ENCODE peak calls at places on chromosome 11, in eight cellular contexts. U is AG09309, G is left lung, F is pancreas, J is K562, K is fibroblast of mammary gland, L is fibroblast of villous mesenchyme, M is A549. R is an unnamed sample.

GRCh38 chr11:726278-726915 is 20.4 kb downstream of the EPS8L2 start:
- DNase-seq in G (peak; percentile 93), M (no peak), J (peak; percentile 95), F (peak; percentile 81), K (peak; percentile 51), L (peak; percentile 20), U (no peak), R (no peak)

GRCh38 chr11:111733655-111734088 is 32.5 kb downstream of the PPP2R1B start:
- DNase-seq in M (no peak), L (no peak), G (no peak), U (no peak), J (no peak), F (no peak), K (no peak), R (no peak)

GRCh38 chr11:122399375-122399774 is 256.1 kb upstream of the UBASH3B start:
- DNase-seq in J (no peak), M (no peak), F (no peak), U (no peak), K (no peak), L (no peak), G (no peak), R (no peak)

GRCh38 chr11:2989551-2989950 is 2.6 kb downstream of the NAP1L4 start:
- DNase-seq in K (no peak), L (no peak), G (no peak), F (no peak), J (no peak), M (no peak), U (no peak), R (no peak)

GRCh38 chr11:1881442-1882264 is 10.0 kb downstream of the PRR33 start:
- DNase-seq in J (no peak), L (peak; percentile 39), F (no peak), K (peak; percentile 35), U (no peak), G (peak; percentile 84), M (no peak), R (no peak)

GRCh38 chr11:36818410-36818809 is 220.4 kb upstream of the RAG2 start:
- DNase-seq in U (no peak), L (no peak), F (no peak), J (no peak), M (peak; percentile 37), K (no peak), G (no peak), R (no peak)

GRCh38 chr11:67082071-67082791 is 25.6 kb downstream of the RHOD start:
- DNase-seq in U (no peak), F (no peak), K (peak; percentile 12), M (no peak), L (peak; percentile 14), G (no peak), J (peak; percentile 69), R (peak; percentile 11)

GRCh38 chr11:68854273-68854958 is 12.7 kb upstream of the CPT1A start:
- DNase-seq in F (no peak), L (no peak), U (no peak), M (no peak), G (no peak), J (no peak), K (no peak), R (no peak)

GRCh38 chr11:119093951-119094815 is 7.5 kb downstream of the DPAGT1 start:
- DNase-seq in U (no peak), M (no peak), F (no peak), J (peak; percentile 6), K (peak; percentile 21), G (peak; percentile 84), L (peak; percentile 55), R (peak; percentile 45)

GRCh38 chr11:32838505-32839274 is 9.0 kb downstream of the PRRG4 start:
- DNase-seq in L (peak; percentile 24), J (no peak), G (no peak), F (no peak), K (peak; percentile 8), M (peak; percentile 13), U (no peak), R (peak; percentile 33)

GRCh38 chr11:34564406-34564805 is 50.8 kb upstream of the ELF5 start:
- DNase-seq in L (no peak), G (no peak), K (no peak), J (no peak), U (no peak), F (no peak), M (no peak), R (peak; percentile 11)

GRCh38 chr11:30392221-30392784 is 69.4 kb downstream of the ARL14EP start:
- DNase-seq in L (no peak), M (no peak), K (no peak), F (no peak), J (no peak), U (no peak), G (no peak), R (peak; percentile 1)

GRCh38 chr11:73228268-73229134 is 10.4 kb downstream of the P2RY2 start:
- DNase-seq in J (no peak), G (no peak), K (no peak), U (no peak), L (no peak), F (no peak), M (no peak), R (no peak)

GRCh38 chr11:36048496-36049247 is 104.8 kb downstream of the LDLRAD3 start:
- DNase-seq in M (no peak), L (peak; percentile 44), U (no peak), F (no peak), J (no peak), K (no peak), G (no peak), R (no peak)

GRCh38 chr11:109071712-109072524 is 350.1 kb upstream of the C11orf87 start:
- DNase-seq in G (no peak), M (no peak), L (peak; percentile 26), K (peak; percentile 84), U (peak; percentile 44), F (no peak), J (no peak), R (peak; percentile 95)

GRCh38 chr11:90542092-90542491 is 319.2 kb upstream of the CHORDC1 start:
- DNase-seq in G (no peak), F (no peak), J (no peak), U (no peak), K (no peak), L (no peak), M (no peak), R (no peak)

GRCh38 chr11:72676874-72677341 is 2.7 kb upstream of the PDE2A start:
- DNase-seq in J (peak; percentile 96), U (no peak), F (peak; percentile 63), M (peak; percentile 32), G (peak; percentile 90), K (peak; percentile 8), L (peak; percentile 49), R (peak; percentile 48)

GRCh38 chr11:93285430-93285829 is 45.1 kb upstream of the DEUP1 start:
- DNase-seq in L (no peak), G (no peak), K (no peak), U (no peak), F (no peak), J (no peak), M (no peak), R (no peak)

GRCh38 chr11:112511906-112512305 is 251.2 kb upstream of the PLET1 start:
- DNase-seq in M (no peak), L (no peak), G (no peak), F (no peak), J (no peak), K (no peak), U (no peak), R (no peak)

GRCh38 chr11:37503411-37504065 is 905.5 kb upstream of the RAG2 start:
- DNase-seq in U (no peak), F (no peak), L (no peak), M (no peak), J (no peak), G (no peak), K (peak; percentile 2), R (no peak)

GRCh38 chr11:103529217-103529684 is 420.0 kb downstream of the DYNC2H1 start:
- DNase-seq in K (peak; percentile 97), M (peak; percentile 62), G (no peak), U (peak; percentile 32), J (no peak), F (no peak), L (peak; percentile 59), R (peak; percentile 63)

GRCh38 chr11:74633406-74634393 is 41.3 kb downstream of the POLD3 start:
- DNase-seq in L (no peak), G (no peak), U (no peak), K (no peak), F (no peak), M (no peak), J (no peak), R (no peak)

GRCh38 chr11:74634537-74634936 is 42.2 kb downstream of the POLD3 start:
- DNase-seq in G (no peak), U (no peak), M (peak; percentile 80), F (peak; percentile 19), K (peak; percentile 70), J (peak; percentile 32), L (peak; percentile 42), R (peak; percentile 69)

GRCh38 chr11:74641289-74641688 is 48.9 kb downstream of the POLD3 start:
- DNase-seq in J (peak; percentile 49), G (no peak), M (no peak), F (no peak), L (peak; percentile 58), U (no peak), K (no peak), R (no peak)

GRCh38 chr11:74639533-74639932 is 47.2 kb downstream of the POLD3 start:
- DNase-seq in L (no peak), G (no peak), J (peak; percentile 49), U (no peak), F (no peak), K (no peak), M (no peak), R (no peak)

GRCh38 chr11:74636633-74637184 is 44.3 kb downstream of the POLD3 start:
- DNase-seq in L (peak; percentile 86), F (no peak), G (no peak), K (peak; percentile 92), U (peak; percentile 75), J (peak; percentile 18), M (peak; percentile 46), R (peak; percentile 87)
- H3K4me3 ChIP-seq in L (no peak overlapping the region), F (no peak overlapping the region), G (no peak overlapping the region), K (no peak overlapping the region), U (no peak overlapping the region), J (no peak overlapping the region), M (no peak overlapping the region), R (no peak overlapping the region)

GRCh38 chr11:46222485-46223251 is 54.8 kb upstream of the CREB3L1 start:
- DNase-seq in M (no peak), L (peak; percentile 19), J (peak; percentile 53), G (no peak), F (no peak), U (no peak), K (peak; percentile 18), R (no peak)
- TF ChIP-seq CTCF in M (no peak), L (peak; percentile 6), J (no peak), G (no peak), F (no peak), U (no peak), K (peak; percentile 2), R (no peak)

GRCh38 chr11:47249378-47249715 is 733 bp upstream of the ACP2 start:
- DNase-seq in K (peak; percentile 14), G (no peak), L (no peak), M (no peak), F (no peak), U (no peak), J (no peak), R (no peak)
- H3K4me3 ChIP-seq in K (peak overlapping the region; percentile 97), G (peak overlapping the region; percentile 57), L (peak overlapping the region; percentile 98), M (peak overlapping the region; percentile 74), F (peak overlapping the region; percentile 88), U (peak overlapping the region; percentile 85), J (peak overlapping the region; percentile 97), R (peak overlapping the region; percentile 95)

GRCh38 chr11:18804621-18805020 is 13.0 kb upstream of the PTPN5 start:
- DNase-seq in K (no peak), M (no peak), U (no peak), L (no peak), F (no peak), G (no peak), J (peak; percentile 2), R (no peak)

GRCh38 chr11:18798941-18799469 is 7.4 kb upstream of the PTPN5 start:
- DNase-seq in L (no peak), J (peak; percentile 0), K (no peak), G (no peak), F (no peak), M (no peak), U (no peak), R (peak; percentile 10)

GRCh38 chr11:18802381-18803257 is 11.0 kb upstream of the PTPN5 start:
- DNase-seq in L (peak; percentile 71), J (peak; percentile 35), K (peak; percentile 72), G (no peak), F (peak; percentile 22), M (peak; percentile 82), U (peak; percentile 43), R (peak; percentile 86)
- TF ChIP-seq CTCF in L (peak; percentile 55), J (peak; percentile 78), K (peak; percentile 58), G (peak; percentile 39), F (peak; percentile 24), M (peak; percentile 81), U (peak; percentile 71), R (peak; percentile 66)